ENCODE peak calls at places on chromosomes 3 and 15, in ten cellular contexts. Q, X, K, R, L, D, J, U, M and F are unnamed samples.

GRCh38 chr3:154367221-154367620 is 42.9 kb upstream of the DHX36 start:
- DNase-seq in Q (no peak), X (no peak), K (no peak), R (no peak), L (no peak), D (no peak), J (no peak), U (no peak), M (no peak), F (no peak)

GRCh38 chr15:81211376-81211775 is 14.7 kb downstream of the IL16 start:
- DNase-seq in Q (no peak), X (no peak), K (no peak), R (no peak), L (no peak), D (no peak), J (no peak), U (no peak), M (no peak), F (no peak)

GRCh38 chr3:45145223-45145622 is 955 bp downstream of the CDCP1 start:
- DNase-seq in Q (no peak), X (peak), K (no peak), R (no peak), L (no peak), D (no peak), J (no peak), U (no peak), M (no peak), F (no peak)

GRCh38 chr3:12478326-12478725 is 6.0 kb upstream of the TSEN2 start:
- DNase-seq in Q (no peak), X (no peak), K (no peak), R (no peak), L (no peak), D (no peak), J (no peak), U (no peak), M (no peak), F (no peak)

GRCh38 chr15:66614456-66615174 is 48.8 kb upstream of the LCTL start:
- DNase-seq in Q (no peak), X (no peak), K (no peak), R (no peak), L (no peak), D (no peak), J (no peak), U (no peak), M (no peak), F (no peak)

GRCh38 chr3:11591006-11591360 is 52.7 kb downstream of the VGLL4 start:
- DNase-seq in Q (no peak), X (no peak), K (no peak), R (no peak), L (no peak), D (no peak), J (no peak), U (no peak), M (no peak), F (no peak)

GRCh38 chr3:24318668-24319287 is 175.9 kb downstream of the THRB start:
- DNase-seq in Q (no peak), X (peak), K (no peak), R (no peak), L (no peak), D (no peak), J (no peak), U (no peak), M (no peak), F (no peak)

GRCh38 chr15:57697588-57697987 is 8.9 kb upstream of the POLR2M start:
- DNase-seq in Q (no peak), X (no peak), K (no peak), R (no peak), L (no peak), D (no peak), J (no peak), U (no peak), M (no peak), F (no peak)

GRCh38 chr15:78204351-78205309 is 29.7 kb downstream of the ACSBG1 start:
- DNase-seq in Q (peak), X (no peak), K (no peak), R (peak), L (no peak), D (peak), J (no peak), U (peak), M (no peak), F (peak)

GRCh38 chr3:165839296-165840076 is 2.3 kb upstream of the BCHE start:
- DNase-seq in Q (no peak), X (no peak), K (no peak), R (no peak), L (no peak), D (no peak), J (no peak), U (no peak), M (no peak), F (peak)

GRCh38 chr15:88932875-88933330 is 19.7 kb upstream of the MFGE8 start:
- DNase-seq in Q (no peak), X (no peak), K (no peak), R (no peak), L (no peak), D (no peak), J (no peak), U (peak), M (no peak), F (no peak)

GRCh38 chr15:69926011-69926410 is 171.7 kb downstream of the TLE3 start:
- DNase-seq in Q (no peak), X (no peak), K (no peak), R (no peak), L (no peak), D (no peak), J (no peak), U (no peak), M (no peak), F (no peak)

GRCh38 chr3:72907851-72908620 is 20.2 kb downstream of the GXYLT2 start:
- DNase-seq in Q (no peak), X (peak), K (no peak), R (no peak), L (no peak), D (no peak), J (no peak), U (peak), M (no peak), F (peak)

GRCh38 chr3:100436951-100437350 is 35.6 kb downstream of the LNP1 start:
- DNase-seq in Q (no peak), X (no peak), K (no peak), R (no peak), L (no peak), D (no peak), J (no peak), U (no peak), M (no peak), F (no peak)

GRCh38 chr3:197746801-197747237 is 2.9 kb upstream of the FYTTD1 start:
- DNase-seq in Q (no peak), X (no peak), K (no peak), R (no peak), L (no peak), D (no peak), J (no peak), U (no peak), M (no peak), F (no peak)